ENCODE peak calls at places on chromosomes 6 and 20, in ten cellular contexts. D, O, E, J, C, V, B, W, M and S are unnamed samples.

GRCh38 chr6:31575335-31575901 is at the start of gene TNF:
- DNase-seq in W (no peak), B (no peak), O (no peak), C (no peak), D (peak), E (no peak), V (peak), M (peak), J (peak), S (peak)

GRCh38 chr6:63245908-63246307 is 34.6 kb downstream of the FKBP1C start:
- DNase-seq in J (no peak), D (no peak), V (no peak), O (no peak), M (no peak), C (no peak), B (no peak), W (no peak), E (no peak), S (no peak)

GRCh38 chr20:14997791-14998190 is 660.4 kb upstream of the FLRT3 start:
- DNase-seq in V (no peak), C (peak), W (no peak), B (peak), D (no peak), E (no peak), M (peak), O (no peak), J (no peak), S (no peak)

GRCh38 chr6:73873081-73873480 is 177.1 kb downstream of the CD109 start:
- DNase-seq in M (no peak), E (no peak), J (no peak), D (no peak), V (no peak), W (no peak), B (peak), C (peak), O (no peak), S (no peak)

GRCh38 chr6:14276066-14276465 is 158.5 kb downstream of the CD83 start:
- DNase-seq in M (no peak), E (no peak), C (no peak), V (no peak), J (no peak), O (no peak), B (no peak), W (no peak), D (no peak), S (no peak)

GRCh38 chr6:136405410-136406029 is 115.9 kb upstream of the BCLAF1 start:
- DNase-seq in E (no peak), M (no peak), W (no peak), V (peak), D (no peak), C (peak), O (no peak), B (no peak), J (no peak), S (peak)

GRCh38 chr20:45209924-45210323 is 3.1 kb downstream of the SEMG1 start:
- DNase-seq in V (no peak), B (no peak), M (no peak), D (no peak), J (no peak), C (no peak), E (no peak), O (no peak), W (no peak), S (no peak)

GRCh38 chr20:48999890-49000870 is 45.9 kb upstream of the CSE1L start:
- DNase-seq in B (no peak), C (peak), M (no peak), V (no peak), D (no peak), E (no peak), O (no peak), J (no peak), W (no peak), S (no peak)

GRCh38 chr6:70530023-70530422 is 36.7 kb upstream of the SDHAF4 start:
- DNase-seq in D (no peak), V (no peak), W (no peak), J (no peak), C (no peak), E (no peak), B (no peak), M (no peak), O (no peak), S (no peak)

GRCh38 chr20:62583424-62583920 is 58.8 kb upstream of the SLCO4A1 start:
- DNase-seq in W (no peak), J (no peak), B (peak), O (no peak), C (no peak), M (no peak), E (no peak), D (no peak), V (peak), S (no peak)